ENCODE peak calls at places on chromosomes 6 and 20, in nine cellular contexts. One of them, this sample, is unnamed.

GRCh38 chr6:66814156-66814555 is 1107.1 kb upstream of the EYS start:
- DNase-seq in suprapubic skin: no peak
- DNase-seq in HCT116: no peak
- DNase-seq in adrenal gland: no peak
- DNase-seq in transverse colon: no peak
- DNase-seq in uterus: no peak
- DNase-seq in A549: no peak
- DNase-seq in H54: no peak
- DNase-seq in body of pancreas: no peak
- DNase-seq in this sample: no peak

GRCh38 chr6:157804448-157805327 is 18.4 kb upstream of the SNX9 start:
- DNase-seq in suprapubic skin: no peak
- DNase-seq in HCT116: no peak
- DNase-seq in adrenal gland: no peak
- DNase-seq in transverse colon: no peak
- DNase-seq in uterus: no peak
- DNase-seq in A549: no peak
- DNase-seq in H54: no peak
- DNase-seq in body of pancreas: no peak
- DNase-seq in this sample: no peak

GRCh38 chr20:50187403-50188051 is 3.1 kb upstream of the CEBPB start:
- DNase-seq in suprapubic skin: no peak
- DNase-seq in HCT116: no peak
- DNase-seq in adrenal gland: peak
- DNase-seq in transverse colon: peak
- DNase-seq in uterus: peak
- DNase-seq in A549: peak
- DNase-seq in H54: peak
- DNase-seq in body of pancreas: peak
- DNase-seq in this sample: no peak

GRCh38 chr6:106973841-106974336 is 640 bp downstream of the CD24 start:
- DNase-seq in suprapubic skin: no peak
- DNase-seq in HCT116: no peak
- DNase-seq in adrenal gland: no peak
- DNase-seq in transverse colon: no peak
- DNase-seq in uterus: no peak
- DNase-seq in A549: no peak
- DNase-seq in H54: no peak
- DNase-seq in body of pancreas: peak
- DNase-seq in this sample: no peak

GRCh38 chr6:132298344-132298949 is 102.8 kb downstream of the MOXD1 start:
- DNase-seq in suprapubic skin: no peak
- DNase-seq in HCT116: peak
- DNase-seq in adrenal gland: peak
- DNase-seq in transverse colon: peak
- DNase-seq in uterus: no peak
- DNase-seq in A549: peak
- DNase-seq in H54: no peak
- DNase-seq in body of pancreas: peak
- DNase-seq in this sample: peak

GRCh38 chr6:159908535-159908934 is 17.7 kb downstream of the MAS1 start:
- DNase-seq in suprapubic skin: no peak
- DNase-seq in HCT116: no peak
- DNase-seq in adrenal gland: no peak
- DNase-seq in transverse colon: no peak
- DNase-seq in uterus: no peak
- DNase-seq in A549: no peak
- DNase-seq in H54: no peak
- DNase-seq in body of pancreas: no peak
- DNase-seq in this sample: no peak

GRCh38 chr6:3887150-3887700 is 38.1 kb downstream of the FAM50B start:
- DNase-seq in suprapubic skin: no peak
- DNase-seq in HCT116: no peak
- DNase-seq in adrenal gland: peak
- DNase-seq in transverse colon: no peak
- DNase-seq in uterus: no peak
- DNase-seq in A549: peak
- DNase-seq in H54: no peak
- DNase-seq in body of pancreas: no peak
- DNase-seq in this sample: no peak

GRCh38 chr6:142833798-142834197 is 111.2 kb downstream of the HIVEP2 start:
- DNase-seq in suprapubic skin: no peak
- DNase-seq in HCT116: no peak
- DNase-seq in adrenal gland: no peak
- DNase-seq in transverse colon: no peak
- DNase-seq in uterus: no peak
- DNase-seq in A549: no peak
- DNase-seq in H54: no peak
- DNase-seq in body of pancreas: no peak
- DNase-seq in this sample: no peak

GRCh38 chr6:27770724-27771123 is 141.5 kb downstream of the OR2B2 start:
- DNase-seq in suprapubic skin: no peak
- DNase-seq in HCT116: no peak
- DNase-seq in adrenal gland: no peak
- DNase-seq in transverse colon: no peak
- DNase-seq in uterus: no peak
- DNase-seq in A549: no peak
- DNase-seq in H54: no peak
- DNase-seq in body of pancreas: no peak
- DNase-seq in this sample: no peak

GRCh38 chr6:46997646-46998045 is 44.5 kb downstream of the ADGRF1 start:
- DNase-seq in suprapubic skin: no peak
- DNase-seq in HCT116: no peak
- DNase-seq in adrenal gland: no peak
- DNase-seq in transverse colon: no peak
- DNase-seq in uterus: no peak
- DNase-seq in A549: no peak
- DNase-seq in H54: no peak
- DNase-seq in body of pancreas: no peak
- DNase-seq in this sample: no peak

GRCh38 chr20:31747640-31748039 is 8.6 kb downstream of the TPX2 start:
- DNase-seq in suprapubic skin: no peak
- DNase-seq in HCT116: no peak
- DNase-seq in adrenal gland: no peak
- DNase-seq in transverse colon: no peak
- DNase-seq in uterus: no peak
- DNase-seq in A549: no peak
- DNase-seq in H54: no peak
- DNase-seq in body of pancreas: no peak
- DNase-seq in this sample: no peak

GRCh38 chr20:24998631-24999445 is 6.3 kb upstream of the APMAP start:
- DNase-seq in suprapubic skin: no peak
- DNase-seq in HCT116: no peak
- DNase-seq in adrenal gland: no peak
- DNase-seq in transverse colon: peak
- DNase-seq in uterus: no peak
- DNase-seq in A549: no peak
- DNase-seq in H54: no peak
- DNase-seq in body of pancreas: no peak
- DNase-seq in this sample: no peak

GRCh38 chr20:53074811-53075314 is 102.7 kb downstream of the TSHZ2 start:
- DNase-seq in suprapubic skin: no peak
- DNase-seq in HCT116: no peak
- DNase-seq in adrenal gland: no peak
- DNase-seq in transverse colon: no peak
- DNase-seq in uterus: no peak
- DNase-seq in A549: no peak
- DNase-seq in H54: no peak
- DNase-seq in body of pancreas: no peak
- DNase-seq in this sample: no peak

GRCh38 chr20:62321978-62322377 is 19.2 kb downstream of the ADRM1 start:
- DNase-seq in suprapubic skin: no peak
- DNase-seq in HCT116: no peak
- DNase-seq in adrenal gland: no peak
- DNase-seq in transverse colon: no peak
- DNase-seq in uterus: no peak
- DNase-seq in A549: no peak
- DNase-seq in H54: no peak
- DNase-seq in body of pancreas: no peak
- DNase-seq in this sample: no peak

GRCh38 chr6:52925919-52926792 is 16.7 kb upstream of the GSTA3 start:
- DNase-seq in suprapubic skin: no peak
- DNase-seq in HCT116: no peak
- DNase-seq in adrenal gland: no peak
- DNase-seq in transverse colon: no peak
- DNase-seq in uterus: no peak
- DNase-seq in A549: no peak
- DNase-seq in H54: no peak
- DNase-seq in body of pancreas: no peak
- DNase-seq in this sample: no peak

GRCh38 chr6:167162591-167162990 is 4.8 kb upstream of the GPR31 start:
- DNase-seq in suprapubic skin: no peak
- DNase-seq in HCT116: no peak
- DNase-seq in adrenal gland: no peak
- DNase-seq in transverse colon: no peak
- DNase-seq in uterus: no peak
- DNase-seq in A549: no peak
- DNase-seq in H54: no peak
- DNase-seq in body of pancreas: no peak
- DNase-seq in this sample: no peak

GRCh38 chr6:90249044-90249443 is 47.6 kb downstream of the BACH2 start:
- DNase-seq in suprapubic skin: no peak
- DNase-seq in HCT116: no peak
- DNase-seq in adrenal gland: no peak
- DNase-seq in transverse colon: no peak
- DNase-seq in uterus: no peak
- DNase-seq in A549: no peak
- DNase-seq in H54: no peak
- DNase-seq in body of pancreas: no peak
- DNase-seq in this sample: no peak

GRCh38 chr6:169310983-169311382 is 57.3 kb upstream of the THBS2 start:
- DNase-seq in suprapubic skin: no peak
- DNase-seq in HCT116: no peak
- DNase-seq in adrenal gland: no peak
- DNase-seq in transverse colon: no peak
- DNase-seq in uterus: no peak
- DNase-seq in A549: no peak
- DNase-seq in H54: no peak
- DNase-seq in body of pancreas: no peak
- DNase-seq in this sample: no peak

DNA sequence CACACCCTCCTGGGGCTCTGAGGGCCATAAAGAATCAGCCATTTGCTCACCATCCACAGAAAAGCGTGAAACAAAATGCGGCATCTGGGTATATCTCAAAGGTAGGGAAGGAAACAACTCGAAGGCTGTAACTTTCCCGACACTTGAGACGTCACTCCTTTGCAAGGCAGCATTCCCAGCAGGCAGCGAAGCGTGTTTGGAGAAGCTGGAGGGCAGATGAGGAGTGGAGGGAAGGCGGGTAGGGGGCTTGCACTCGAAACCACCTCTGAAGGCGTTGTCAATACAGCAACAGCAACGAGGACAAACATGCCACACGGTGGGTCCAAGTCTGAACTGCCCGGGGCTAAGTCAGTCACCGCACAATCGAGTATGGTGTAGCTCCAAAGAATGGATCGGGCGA is 98.4 kb downstream of the FOXC1 start:
- DNase-seq in suprapubic skin: no peak
- DNase-seq in HCT116: no peak
- DNase-seq in adrenal gland: no peak
- DNase-seq in transverse colon: no peak
- DNase-seq in uterus: no peak
- DNase-seq in A549: no peak
- DNase-seq in H54: no peak
- DNase-seq in body of pancreas: no peak
- DNase-seq in this sample: no peak
- TF ChIP-seq POLR2A in suprapubic skin: no peak
- TF ChIP-seq POLR2A in HCT116: no peak
- TF ChIP-seq POLR2A in adrenal gland: no peak
- TF ChIP-seq POLR2A in transverse colon: no peak
- TF ChIP-seq POLR2A in uterus: no peak
- TF ChIP-seq POLR2A in A549: no peak
- TF ChIP-seq POLR2A in H54: no peak
- TF ChIP-seq POLR2A in body of pancreas: no peak
- TF ChIP-seq POLR2A in this sample: no peak

GRCh38 chr6:79234150-79235022 is at the start of gene HMGN3:
- DNase-seq in suprapubic skin: peak
- DNase-seq in HCT116: peak
- DNase-seq in adrenal gland: peak
- DNase-seq in transverse colon: peak
- DNase-seq in uterus: peak
- DNase-seq in A549: peak
- DNase-seq in H54: peak
- DNase-seq in body of pancreas: peak
- DNase-seq in this sample: peak
- TF ChIP-seq POLR2A in suprapubic skin: no peak
- TF ChIP-seq POLR2A in HCT116: peak
- TF ChIP-seq POLR2A in adrenal gland: peak
- TF ChIP-seq POLR2A in transverse colon: peak
- TF ChIP-seq POLR2A in uterus: peak
- TF ChIP-seq POLR2A in A549: peak
- TF ChIP-seq POLR2A in H54: peak
- TF ChIP-seq POLR2A in body of pancreas: peak
- TF ChIP-seq POLR2A in this sample: peak

GRCh38 chr20:13170771-13171170 is 50.3 kb upstream of the ISM1 start:
- DNase-seq in suprapubic skin: no peak
- DNase-seq in HCT116: no peak
- DNase-seq in adrenal gland: no peak
- DNase-seq in transverse colon: no peak
- DNase-seq in uterus: no peak
- DNase-seq in A549: no peak
- DNase-seq in H54: no peak
- DNase-seq in body of pancreas: no peak
- DNase-seq in this sample: no peak

GRCh38 chr20:13173201-13173600 is 47.9 kb upstream of the ISM1 start:
- DNase-seq in suprapubic skin: no peak
- DNase-seq in HCT116: no peak
- DNase-seq in adrenal gland: no peak
- DNase-seq in transverse colon: no peak
- DNase-seq in uterus: no peak
- DNase-seq in A549: no peak
- DNase-seq in H54: no peak
- DNase-seq in body of pancreas: no peak
- DNase-seq in this sample: no peak

DNA sequence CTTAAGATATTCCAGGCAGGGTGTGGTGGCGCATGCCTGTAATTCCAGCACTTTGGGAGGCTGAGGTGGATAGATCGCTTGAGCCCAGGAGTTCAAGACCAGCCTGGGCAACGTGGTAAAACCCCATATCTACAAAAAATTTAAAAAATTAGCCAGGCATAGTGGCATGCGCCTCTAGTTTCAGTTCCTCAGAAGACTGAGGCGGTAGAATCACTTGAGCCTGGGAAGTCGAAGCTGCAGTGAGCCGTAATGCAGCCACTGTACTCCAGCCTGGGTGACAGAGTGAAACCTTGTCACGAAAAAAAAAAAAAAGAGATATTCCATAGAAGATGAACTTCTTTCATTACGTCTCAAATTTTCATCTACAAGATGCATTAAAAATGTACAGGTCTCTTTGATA is 46.7 kb upstream of the ISM1 start:
- DNase-seq in suprapubic skin: no peak
- DNase-seq in HCT116: no peak
- DNase-seq in adrenal gland: no peak
- DNase-seq in transverse colon: no peak
- DNase-seq in uterus: no peak
- DNase-seq in A549: no peak
- DNase-seq in H54: no peak
- DNase-seq in body of pancreas: no peak
- DNase-seq in this sample: no peak
- TF ChIP-seq POLR2A in suprapubic skin: no peak
- TF ChIP-seq POLR2A in HCT116: no peak
- TF ChIP-seq POLR2A in adrenal gland: no peak
- TF ChIP-seq POLR2A in transverse colon: no peak
- TF ChIP-seq POLR2A in uterus: no peak
- TF ChIP-seq POLR2A in A549: no peak
- TF ChIP-seq POLR2A in H54: no peak
- TF ChIP-seq POLR2A in body of pancreas: no peak
- TF ChIP-seq POLR2A in this sample: no peak

GRCh38 chr20:57566803-57567459 is 6.0 kb downstream of the PCK1 start:
- DNase-seq in suprapubic skin: no peak
- DNase-seq in HCT116: no peak
- DNase-seq in adrenal gland: no peak
- DNase-seq in transverse colon: peak
- DNase-seq in uterus: no peak
- DNase-seq in A549: no peak
- DNase-seq in H54: no peak
- DNase-seq in body of pancreas: no peak
- DNase-seq in this sample: no peak
- TF ChIP-seq POLR2A in suprapubic skin: no peak
- TF ChIP-seq POLR2A in HCT116: no peak
- TF ChIP-seq POLR2A in adrenal gland: no peak
- TF ChIP-seq POLR2A in transverse colon: peak
- TF ChIP-seq POLR2A in uterus: no peak
- TF ChIP-seq POLR2A in A549: no peak
- TF ChIP-seq POLR2A in H54: no peak
- TF ChIP-seq POLR2A in body of pancreas: no peak
- TF ChIP-seq POLR2A in this sample: no peak

This sample was measured in erythroblast.